ENCODE peak calls at places on chromosome 17, in six cellular contexts. One of them, this sample, is unnamed.
A peak's percentile ranks its signal among the peaks of the same experiment; 100 is the strongest.

GRCh38 chr17:45413498-45413923 is 19.2 kb downstream of the ARHGAP27 start:
- DNase-seq in A549: no peak
- DNase-seq in astrocyte of the spinal cord: no peak
- DNase-seq in PC-3: no peak
- DNase-seq in esophagus squamous epithelium: no peak
- DNase-seq in mesenchymal stem cell: no peak
- DNase-seq in this sample: no peak

GRCh38 chr17:36468903-36469635 is 17.4 kb upstream of the ZNHIT3 start:
- DNase-seq in mesenchymal stem cell: no peak
- DNase-seq in astrocyte of the spinal cord: no peak
- DNase-seq in PC-3: no peak
- DNase-seq in A549: no peak
- DNase-seq in esophagus squamous epithelium: no peak
- DNase-seq in this sample: no peak

GRCh38 chr17:81489012-81489968 is 23.3 kb downstream of the ACTG1 start:
- DNase-seq in mesenchymal stem cell: no peak
- DNase-seq in astrocyte of the spinal cord: no peak
- DNase-seq in A549: no peak
- DNase-seq in esophagus squamous epithelium: no peak
- DNase-seq in PC-3: no peak
- DNase-seq in this sample: no peak

GRCh38 chr17:81074875-81075274 is 39.9 kb downstream of the BAIAP2 start:
- DNase-seq in esophagus squamous epithelium: no peak
- DNase-seq in A549: no peak
- DNase-seq in astrocyte of the spinal cord: no peak
- DNase-seq in mesenchymal stem cell: no peak
- DNase-seq in PC-3: no peak
- DNase-seq in this sample: no peak

GRCh38 chr17:79019631-79020584 is 4.1 kb upstream of the C1QTNF1 start:
- DNase-seq in PC-3: peak; percentile 86
- DNase-seq in A549: peak; percentile 82
- DNase-seq in esophagus squamous epithelium: no peak
- DNase-seq in mesenchymal stem cell: peak; percentile 76
- DNase-seq in astrocyte of the spinal cord: peak; percentile 77
- DNase-seq in this sample: peak; percentile 85

GRCh38 chr17:28112199-28112995 is 69.9 kb downstream of the NLK start:
- DNase-seq in PC-3: peak; percentile 16
- DNase-seq in mesenchymal stem cell: peak; percentile 25
- DNase-seq in astrocyte of the spinal cord: no peak
- DNase-seq in A549: no peak
- DNase-seq in esophagus squamous epithelium: no peak
- DNase-seq in this sample: peak; percentile 8

GRCh38 chr17:32440722-32441121 is 3.6 kb upstream of the PSMD11 start:
- DNase-seq in esophagus squamous epithelium: no peak
- DNase-seq in A549: no peak
- DNase-seq in PC-3: no peak
- DNase-seq in astrocyte of the spinal cord: no peak
- DNase-seq in mesenchymal stem cell: no peak
- DNase-seq in this sample: no peak

GRCh38 chr17:56597495-56597990 is 4.0 kb downstream of the NOG start:
- DNase-seq in astrocyte of the spinal cord: no peak
- DNase-seq in mesenchymal stem cell: peak; percentile 34
- DNase-seq in A549: no peak
- DNase-seq in esophagus squamous epithelium: no peak
- DNase-seq in PC-3: peak; percentile 47
- DNase-seq in this sample: no peak

GRCh38 chr17:58513391-58513912 is 986 bp downstream of the MTMR4 start:
- DNase-seq in A549: no peak
- DNase-seq in astrocyte of the spinal cord: no peak
- DNase-seq in mesenchymal stem cell: no peak
- DNase-seq in PC-3: no peak
- DNase-seq in esophagus squamous epithelium: no peak
- DNase-seq in this sample: no peak

GRCh38 chr17:74893936-74894671 is 671 bp upstream of the FADS6 start:
- DNase-seq in astrocyte of the spinal cord: no peak
- DNase-seq in PC-3: no peak
- DNase-seq in mesenchymal stem cell: no peak
- DNase-seq in esophagus squamous epithelium: no peak
- DNase-seq in A549: no peak
- DNase-seq in this sample: no peak
- H3K4me3 ChIP-seq in astrocyte of the spinal cord: no peak overlapping the region
- H3K4me3 ChIP-seq in PC-3: no peak overlapping the region
- H3K4me3 ChIP-seq in mesenchymal stem cell: no peak overlapping the region
- H3K4me3 ChIP-seq in esophagus squamous epithelium: peak overlapping the region; percentile 65
- H3K4me3 ChIP-seq in A549: peak overlapping the region; percentile 40
- H3K4me3 ChIP-seq in this sample: no peak overlapping the region

DNA sequence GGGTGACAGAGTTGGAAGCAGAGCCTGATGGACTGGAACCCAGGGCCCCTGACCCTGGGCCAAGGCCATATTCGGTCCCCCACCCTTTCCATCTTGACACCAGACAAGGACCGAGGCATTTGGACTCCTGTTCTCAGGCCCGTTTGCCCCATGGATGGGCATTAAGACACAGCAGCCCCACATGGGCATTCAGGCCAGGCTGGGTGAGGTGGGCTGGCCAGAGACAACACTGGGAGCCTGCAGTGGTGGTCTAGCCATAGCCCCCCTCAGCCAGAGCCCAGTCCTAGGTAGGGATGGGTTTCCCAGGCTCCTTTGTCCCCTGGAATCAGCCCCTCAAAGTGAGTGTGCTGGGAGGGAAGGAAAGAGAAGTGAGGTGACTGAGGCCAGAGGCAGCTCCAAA is 1.6 kb downstream of the PDK2 start:
- DNase-seq in mesenchymal stem cell: no peak
- DNase-seq in esophagus squamous epithelium: no peak
- DNase-seq in A549: no peak
- DNase-seq in astrocyte of the spinal cord: no peak
- DNase-seq in PC-3: no peak
- DNase-seq in this sample: no peak
- H3K4me3 ChIP-seq in mesenchymal stem cell: no peak overlapping the region
- H3K4me3 ChIP-seq in esophagus squamous epithelium: peak overlapping the region; percentile 92
- H3K4me3 ChIP-seq in A549: no peak overlapping the region
- H3K4me3 ChIP-seq in astrocyte of the spinal cord: no peak overlapping the region
- H3K4me3 ChIP-seq in PC-3: no peak overlapping the region
- H3K4me3 ChIP-seq in this sample: no peak overlapping the region

GRCh38 chr17:1839516-1839915 is 9.7 kb downstream of the RPA1 start:
- DNase-seq in esophagus squamous epithelium: no peak
- DNase-seq in mesenchymal stem cell: peak; percentile 6
- DNase-seq in PC-3: no peak
- DNase-seq in A549: no peak
- DNase-seq in astrocyte of the spinal cord: no peak
- DNase-seq in this sample: no peak

GRCh38 chr17:1830288-1830687 is 483 bp downstream of the RPA1 start:
- DNase-seq in mesenchymal stem cell: peak; percentile 18
- DNase-seq in esophagus squamous epithelium: no peak
- DNase-seq in PC-3: peak; percentile 32
- DNase-seq in A549: peak; percentile 39
- DNase-seq in astrocyte of the spinal cord: peak; percentile 14
- DNase-seq in this sample: peak; percentile 44

GRCh38 chr17:1829579-1830257 is at the start of the genes RPA1 and SMYD4:
- DNase-seq in A549: peak; percentile 89
- DNase-seq in mesenchymal stem cell: peak; percentile 88
- DNase-seq in PC-3: peak; percentile 90
- DNase-seq in esophagus squamous epithelium: peak; percentile 18
- DNase-seq in astrocyte of the spinal cord: peak; percentile 86
- DNase-seq in this sample: peak; percentile 93

GRCh38 chr17:1829189-1829578 is 518 bp downstream of the SMYD4 start:
- DNase-seq in PC-3: peak; percentile 9
- DNase-seq in esophagus squamous epithelium: no peak
- DNase-seq in A549: peak; percentile 52
- DNase-seq in astrocyte of the spinal cord: peak; percentile 1
- DNase-seq in mesenchymal stem cell: no peak
- DNase-seq in this sample: peak; percentile 34

DNA sequence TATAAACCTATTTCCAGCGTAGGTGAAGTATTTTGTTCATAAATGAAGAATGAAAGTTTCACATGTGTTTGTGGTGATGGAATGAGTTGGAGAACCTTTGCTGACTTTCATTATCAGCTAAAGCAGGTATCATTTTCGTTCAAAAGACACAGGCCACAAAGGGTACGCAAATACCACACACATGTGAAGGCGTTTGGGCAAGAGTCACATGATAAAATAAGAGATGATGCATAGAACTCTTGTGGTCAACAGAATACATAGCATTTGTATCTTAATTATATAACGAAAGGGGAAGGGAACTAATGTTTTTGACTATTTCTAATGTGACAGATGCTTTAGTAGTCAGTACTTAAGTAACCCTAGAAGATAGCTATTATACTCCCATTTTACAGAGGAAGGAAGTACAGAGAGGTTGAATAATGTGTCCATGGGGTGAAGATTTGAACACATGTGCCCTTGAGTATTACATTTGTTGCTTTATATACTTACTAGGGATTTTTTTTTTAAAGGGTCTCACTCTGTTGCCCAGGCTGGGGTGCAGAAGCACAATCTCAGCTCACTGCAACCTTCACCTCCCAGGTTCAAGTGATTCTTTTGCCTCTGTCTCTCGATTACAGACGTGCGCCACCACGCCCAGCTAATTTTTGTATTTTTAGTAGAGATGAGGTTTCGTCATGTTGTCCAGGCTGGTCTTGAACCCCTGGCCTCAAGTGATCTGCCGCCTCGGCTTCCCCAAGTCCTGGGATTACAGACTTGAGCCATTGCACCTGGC is 4.8 kb downstream of the RPA1 start:
- DNase-seq in PC-3: no peak
- DNase-seq in esophagus squamous epithelium: no peak
- DNase-seq in A549: no peak
- DNase-seq in astrocyte of the spinal cord: no peak
- DNase-seq in mesenchymal stem cell: no peak
- DNase-seq in this sample: no peak
- H3K4me3 ChIP-seq in PC-3: no peak overlapping the region
- H3K4me3 ChIP-seq in esophagus squamous epithelium: no peak overlapping the region
- H3K4me3 ChIP-seq in A549: no peak overlapping the region
- H3K4me3 ChIP-seq in astrocyte of the spinal cord: no peak overlapping the region
- H3K4me3 ChIP-seq in mesenchymal stem cell: no peak overlapping the region
- H3K4me3 ChIP-seq in this sample: no peak overlapping the region

DNA sequence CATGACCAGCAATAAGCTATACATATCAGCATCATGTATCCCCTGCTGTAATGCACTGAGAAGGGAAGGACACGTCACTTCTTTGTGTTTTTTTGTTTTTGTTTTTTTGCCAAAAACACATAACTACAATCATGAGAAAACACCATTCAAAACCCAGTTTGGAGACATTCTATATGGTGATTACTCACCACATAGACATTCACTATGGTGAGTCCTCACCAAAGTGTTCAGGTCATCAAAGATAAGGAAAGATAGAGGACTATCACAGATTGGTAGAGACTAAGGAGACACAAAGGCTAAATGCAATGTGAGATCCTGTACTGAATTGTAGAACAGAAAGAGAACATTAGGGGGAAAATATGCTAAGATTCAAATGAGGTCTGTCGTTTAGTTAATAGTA is 46.7 kb downstream of the PIK3R5 start:
- DNase-seq in A549: no peak
- DNase-seq in PC-3: peak; percentile 11
- DNase-seq in astrocyte of the spinal cord: peak; percentile 10
- DNase-seq in esophagus squamous epithelium: no peak
- DNase-seq in mesenchymal stem cell: no peak
- DNase-seq in this sample: no peak
- H3K4me3 ChIP-seq in A549: no peak overlapping the region
- H3K4me3 ChIP-seq in PC-3: no peak overlapping the region
- H3K4me3 ChIP-seq in astrocyte of the spinal cord: no peak overlapping the region
- H3K4me3 ChIP-seq in esophagus squamous epithelium: no peak overlapping the region
- H3K4me3 ChIP-seq in mesenchymal stem cell: no peak overlapping the region
- H3K4me3 ChIP-seq in this sample: no peak overlapping the region

GRCh38 chr17:8680850-8681174 is 50.3 kb upstream of the MYH10 start:
- DNase-seq in astrocyte of the spinal cord: no peak
- DNase-seq in esophagus squamous epithelium: no peak
- DNase-seq in PC-3: no peak
- DNase-seq in mesenchymal stem cell: no peak
- DNase-seq in A549: no peak
- DNase-seq in this sample: no peak

GRCh38 chr17:8680402-8680801 is 49.9 kb upstream of the MYH10 start:
- DNase-seq in astrocyte of the spinal cord: no peak
- DNase-seq in PC-3: no peak
- DNase-seq in esophagus squamous epithelium: no peak
- DNase-seq in A549: no peak
- DNase-seq in mesenchymal stem cell: no peak
- DNase-seq in this sample: no peak

GRCh38 chr17:8683355-8683754 is 52.8 kb upstream of the MYH10 start:
- DNase-seq in PC-3: no peak
- DNase-seq in esophagus squamous epithelium: no peak
- DNase-seq in A549: no peak
- DNase-seq in astrocyte of the spinal cord: no peak
- DNase-seq in mesenchymal stem cell: no peak
- DNase-seq in this sample: no peak

GRCh38 chr17:8679136-8679535 is 48.6 kb upstream of the MYH10 start:
- DNase-seq in A549: no peak
- DNase-seq in astrocyte of the spinal cord: no peak
- DNase-seq in esophagus squamous epithelium: no peak
- DNase-seq in mesenchymal stem cell: no peak
- DNase-seq in PC-3: no peak
- DNase-seq in this sample: no peak

DNA sequence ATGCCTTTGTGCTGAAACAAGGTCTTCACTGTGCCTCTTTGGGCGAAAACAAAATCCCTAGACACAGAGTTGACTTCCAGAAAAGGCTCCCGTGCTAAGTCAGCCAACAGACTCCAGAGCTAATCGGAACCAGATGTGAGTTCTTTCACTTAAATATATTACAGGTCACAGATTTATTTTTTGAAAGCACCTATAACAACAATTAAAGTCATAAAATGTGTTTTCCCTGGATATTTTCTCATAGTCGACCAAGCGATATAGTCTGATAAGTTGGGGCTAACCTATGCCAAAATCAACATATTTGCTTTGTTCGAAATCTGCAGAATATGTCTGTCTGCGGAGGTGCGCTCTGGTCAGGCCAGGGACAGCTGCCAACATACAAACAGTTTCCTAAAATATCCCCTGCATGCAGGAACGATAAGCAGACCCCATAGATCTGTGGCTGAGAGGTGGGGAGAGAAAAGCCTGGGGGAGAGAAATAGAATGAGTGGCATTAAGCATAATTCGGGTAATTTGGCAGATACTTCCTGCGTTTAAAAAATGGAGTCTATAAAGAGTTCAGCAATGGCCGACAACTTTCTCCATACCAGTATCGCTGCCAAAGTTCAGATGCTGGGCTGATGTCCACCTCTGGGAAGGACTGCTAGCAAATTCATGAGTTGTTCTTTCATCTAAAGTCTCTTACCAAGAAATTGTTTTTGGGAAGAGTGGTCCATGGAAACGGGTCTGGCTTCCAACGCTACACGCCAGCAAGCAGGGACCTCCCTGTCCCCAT is 50.8 kb upstream of the MYH10 start:
- DNase-seq in A549: no peak
- DNase-seq in esophagus squamous epithelium: no peak
- DNase-seq in PC-3: no peak
- DNase-seq in mesenchymal stem cell: no peak
- DNase-seq in astrocyte of the spinal cord: peak; percentile 76
- DNase-seq in this sample: no peak
- H3K4me3 ChIP-seq in A549: no peak overlapping the region
- H3K4me3 ChIP-seq in esophagus squamous epithelium: peak overlapping the region; percentile 38
- H3K4me3 ChIP-seq in PC-3: no peak overlapping the region
- H3K4me3 ChIP-seq in mesenchymal stem cell: no peak overlapping the region
- H3K4me3 ChIP-seq in astrocyte of the spinal cord: no peak overlapping the region
- H3K4me3 ChIP-seq in this sample: no peak overlapping the region

GRCh38 chr17:1030684-1031557 is 34.0 kb downstream of the TIMM22 start:
- DNase-seq in PC-3: no peak
- DNase-seq in A549: no peak
- DNase-seq in esophagus squamous epithelium: no peak
- DNase-seq in astrocyte of the spinal cord: no peak
- DNase-seq in mesenchymal stem cell: no peak
- DNase-seq in this sample: no peak
- H3K4me3 ChIP-seq in PC-3: no peak overlapping the region
- H3K4me3 ChIP-seq in A549: no peak overlapping the region
- H3K4me3 ChIP-seq in esophagus squamous epithelium: peak overlapping the region; percentile 57
- H3K4me3 ChIP-seq in astrocyte of the spinal cord: no peak overlapping the region
- H3K4me3 ChIP-seq in mesenchymal stem cell: no peak overlapping the region
- H3K4me3 ChIP-seq in this sample: no peak overlapping the region

GRCh38 chr17:39224778-39225307 is 902 bp downstream of the STAC2 start:
- DNase-seq in astrocyte of the spinal cord: no peak
- DNase-seq in esophagus squamous epithelium: no peak
- DNase-seq in mesenchymal stem cell: no peak
- DNase-seq in PC-3: no peak
- DNase-seq in A549: no peak
- DNase-seq in this sample: no peak
- H3K4me3 ChIP-seq in astrocyte of the spinal cord: no peak overlapping the region
- H3K4me3 ChIP-seq in esophagus squamous epithelium: peak overlapping the region; percentile 66
- H3K4me3 ChIP-seq in mesenchymal stem cell: no peak overlapping the region
- H3K4me3 ChIP-seq in PC-3: no peak overlapping the region
- H3K4me3 ChIP-seq in A549: no peak overlapping the region
- H3K4me3 ChIP-seq in this sample: no peak overlapping the region

This sample was measured in epithelial cell of esophagus.